ENCODE peak calls at places on chromosomes 1 and 21, in four cellular contexts. One of them, this sample, is unnamed.

GRCh38 chr1:192631749-192632148 is 4.2 kb upstream of the RGS13 start:
- DNase-seq in PC-3: peak; percentile 25
- DNase-seq in MM.1S: no peak
- DNase-seq in neural progenitor cell: no peak
- DNase-seq in this sample: no peak

GRCh38 chr21:39159342-39160063 is 23.7 kb downstream of the PSMG1 start:
- DNase-seq in neural progenitor cell: no peak
- DNase-seq in PC-3: no peak
- DNase-seq in MM.1S: no peak
- DNase-seq in this sample: no peak

GRCh38 chr1:160206421-160207117 is 1.4 kb downstream of the PEA15 start:
- DNase-seq in PC-3: peak; percentile 68
- DNase-seq in MM.1S: no peak
- DNase-seq in neural progenitor cell: peak; percentile 17
- DNase-seq in this sample: no peak

GRCh38 chr1:240768979-240769378 is 157.0 kb upstream of the GREM2 start:
- DNase-seq in PC-3: peak; percentile 39
- DNase-seq in MM.1S: no peak
- DNase-seq in neural progenitor cell: no peak
- DNase-seq in this sample: no peak

GRCh38 chr1:56194911-56195310 is 384.5 kb downstream of the PLPP3 start:
- DNase-seq in MM.1S: no peak
- DNase-seq in neural progenitor cell: no peak
- DNase-seq in PC-3: no peak
- DNase-seq in this sample: no peak

GRCh38 chr1:212413902-212414327 is 771 bp downstream of the PACC1 start:
- DNase-seq in PC-3: no peak
- DNase-seq in MM.1S: no peak
- DNase-seq in neural progenitor cell: peak; percentile 42
- DNase-seq in this sample: peak; percentile 46

GRCh38 chr1:47323475-47324105 is 9.6 kb upstream of the STIL start:
- DNase-seq in MM.1S: no peak
- DNase-seq in PC-3: no peak
- DNase-seq in neural progenitor cell: peak; percentile 30
- DNase-seq in this sample: no peak

GRCh38 chr1:60069691-60070090 is 3.9 kb downstream of the C1orf87 start:
- DNase-seq in neural progenitor cell: no peak
- DNase-seq in MM.1S: no peak
- DNase-seq in PC-3: no peak
- DNase-seq in this sample: no peak

GRCh38 chr1:175976865-175977642 is 230.0 kb downstream of the COP1 start:
- DNase-seq in MM.1S: no peak
- DNase-seq in neural progenitor cell: no peak
- DNase-seq in PC-3: no peak
- DNase-seq in this sample: no peak

GRCh38 chr1:181251001-181251712 is 162.7 kb downstream of the IER5 start:
- DNase-seq in neural progenitor cell: no peak
- DNase-seq in MM.1S: no peak
- DNase-seq in PC-3: peak; percentile 92
- DNase-seq in this sample: no peak

GRCh38 chr21:36698160-36699025 is 522 bp upstream of the SIM2 start:
- DNase-seq in PC-3: peak; percentile 73
- DNase-seq in MM.1S: no peak
- DNase-seq in neural progenitor cell: peak; percentile 69
- DNase-seq in this sample: peak; percentile 18

GRCh38 chr21:31236528-31236927 is 107.5 kb downstream of the TIAM1 start:
- DNase-seq in neural progenitor cell: no peak
- DNase-seq in MM.1S: no peak
- DNase-seq in PC-3: peak; percentile 33
- DNase-seq in this sample: no peak

GRCh38 chr1:190478193-190479007 is 736 bp upstream of the BRINP3 start:
- DNase-seq in PC-3: peak; percentile 72
- DNase-seq in neural progenitor cell: peak; percentile 83
- DNase-seq in MM.1S: no peak
- DNase-seq in this sample: peak; percentile 14

GRCh38 chr1:164320780-164321683 is 238.0 kb upstream of the PBX1 start:
- DNase-seq in PC-3: no peak
- DNase-seq in neural progenitor cell: peak; percentile 80
- DNase-seq in MM.1S: no peak
- DNase-seq in this sample: no peak

GRCh38 chr1:230568008-230568407 is 74.3 kb upstream of the COG2 start:
- DNase-seq in neural progenitor cell: no peak
- DNase-seq in MM.1S: no peak
- DNase-seq in PC-3: peak; percentile 67
- DNase-seq in this sample: peak; percentile 11

GRCh38 chr1:203322480-203323179 is 17.3 kb downstream of the BTG2 start:
- DNase-seq in neural progenitor cell: no peak
- DNase-seq in MM.1S: no peak
- DNase-seq in PC-3: no peak
- DNase-seq in this sample: no peak

GRCh38 chr1:54137532-54138061 is 15.2 kb downstream of the CDCP2 start:
- DNase-seq in PC-3: peak; percentile 63
- DNase-seq in MM.1S: no peak
- DNase-seq in neural progenitor cell: no peak
- DNase-seq in this sample: no peak

GRCh38 chr1:11365744-11366387 is 92.9 kb downstream of the UBIAD1 start:
- DNase-seq in PC-3: no peak
- DNase-seq in MM.1S: no peak
- DNase-seq in neural progenitor cell: no peak
- DNase-seq in this sample: no peak

GRCh38 chr1:233242827-233243483 is 52.6 kb downstream of the PCNX2 start:
- DNase-seq in MM.1S: no peak
- DNase-seq in neural progenitor cell: no peak
- DNase-seq in PC-3: no peak
- DNase-seq in this sample: no peak

GRCh38 chr1:19405195-19405760 is 80.1 kb downstream of the CAPZB start:
- DNase-seq in neural progenitor cell: peak; percentile 72
- DNase-seq in MM.1S: no peak
- DNase-seq in PC-3: no peak
- DNase-seq in this sample: no peak

GRCh38 chr1:216847385-216848036 is 124.3 kb upstream of the ESRRG start:
- DNase-seq in neural progenitor cell: no peak
- DNase-seq in PC-3: peak; percentile 23
- DNase-seq in MM.1S: no peak
- DNase-seq in this sample: no peak

GRCh38 chr1:231315887-231316286 is 21.8 kb downstream of the EXOC8 start:
- DNase-seq in PC-3: peak; percentile 68
- DNase-seq in MM.1S: peak; percentile 56
- DNase-seq in neural progenitor cell: peak; percentile 65
- DNase-seq in this sample: peak; percentile 58

GRCh38 chr1:156951371-156951770 is 30.9 kb downstream of the LRRC71 start:
- DNase-seq in MM.1S: no peak
- DNase-seq in PC-3: no peak
- DNase-seq in neural progenitor cell: no peak
- DNase-seq in this sample: no peak

GRCh38 chr1:1165900-1166421 is 7.7 kb upstream of the TTLL10 start:
- DNase-seq in neural progenitor cell: no peak
- DNase-seq in MM.1S: no peak
- DNase-seq in PC-3: peak; percentile 31
- DNase-seq in this sample: no peak

GRCh38 chr1:1165485-1165884 is 8.2 kb upstream of the TTLL10 start:
- DNase-seq in neural progenitor cell: no peak
- DNase-seq in MM.1S: no peak
- DNase-seq in PC-3: peak; percentile 46
- DNase-seq in this sample: no peak

GRCh38 chr1:1163538-1164070 is 10.1 kb upstream of the TTLL10 start:
- DNase-seq in MM.1S: no peak
- DNase-seq in PC-3: peak; percentile 46
- DNase-seq in neural progenitor cell: no peak
- DNase-seq in this sample: no peak

GRCh38 chr1:1164361-1164700 is 9.3 kb upstream of the TTLL10 start:
- DNase-seq in MM.1S: no peak
- DNase-seq in PC-3: no peak
- DNase-seq in neural progenitor cell: no peak
- DNase-seq in this sample: no peak

DNA sequence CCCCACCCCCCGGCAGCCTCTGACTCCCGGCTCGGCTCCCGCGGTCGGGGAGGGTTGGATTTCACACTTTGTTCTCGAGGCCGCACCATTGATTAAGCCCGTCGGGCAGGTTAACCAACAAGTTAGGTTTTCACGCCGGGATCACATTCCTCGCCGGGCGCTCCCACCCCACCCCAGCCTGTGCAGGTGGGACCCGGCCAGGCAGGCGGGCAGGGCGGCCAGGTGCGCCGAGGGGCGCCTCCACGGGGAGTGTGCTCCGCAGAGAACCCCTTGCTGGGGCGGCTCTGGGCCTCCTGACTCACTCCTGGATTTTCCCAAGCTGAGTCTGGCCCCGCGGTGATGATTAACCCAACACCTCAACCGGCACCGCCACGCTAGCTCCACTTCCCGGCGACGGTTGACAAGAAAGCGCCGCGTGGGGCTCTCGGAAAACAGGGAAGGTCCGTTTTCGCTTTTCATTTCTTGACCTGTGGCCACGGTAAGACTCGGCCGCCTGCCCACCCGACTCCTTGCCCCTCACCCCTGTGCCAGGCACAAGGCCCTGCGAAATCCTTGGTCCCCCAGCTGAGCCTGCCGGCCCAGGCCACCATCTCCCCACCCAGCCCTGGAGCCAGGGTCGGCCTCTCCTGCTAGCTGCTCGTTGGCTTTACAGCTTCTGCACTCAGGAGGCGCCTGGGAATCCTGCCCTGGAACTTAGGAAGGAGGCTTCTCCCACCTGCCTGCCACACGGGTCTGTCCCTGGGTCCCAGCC is 8.8 kb upstream of the TTLL10 start:
- DNase-seq in MM.1S: no peak
- DNase-seq in neural progenitor cell: peak; percentile 62
- DNase-seq in PC-3: peak; percentile 82
- DNase-seq in this sample: no peak
- TF ChIP-seq CTCF in MM.1S: no peak
- TF ChIP-seq CTCF in neural progenitor cell: no peak
- TF ChIP-seq CTCF in PC-3: no peak
- TF ChIP-seq CTCF in this sample: no peak

GRCh38 chr1:68442822-68443556 is 6.8 kb downstream of the RPE65 start:
- DNase-seq in PC-3: peak; percentile 94
- DNase-seq in MM.1S: peak; percentile 80
- DNase-seq in neural progenitor cell: peak; percentile 60
- DNase-seq in this sample: peak; percentile 34
- TF ChIP-seq CTCF in PC-3: peak; percentile 83
- TF ChIP-seq CTCF in MM.1S: peak; percentile 82
- TF ChIP-seq CTCF in neural progenitor cell: peak; percentile 78
- TF ChIP-seq CTCF in this sample: peak; percentile 60

GRCh38 chr1:90613371-90613770 is 103.7 kb downstream of the BARHL2 start:
- DNase-seq in MM.1S: no peak
- DNase-seq in PC-3: no peak
- DNase-seq in neural progenitor cell: no peak
- DNase-seq in this sample: no peak

GRCh38 chr1:90612033-90612432 is 105.1 kb downstream of the BARHL2 start:
- DNase-seq in PC-3: no peak
- DNase-seq in neural progenitor cell: no peak
- DNase-seq in MM.1S: no peak
- DNase-seq in this sample: no peak

GRCh38 chr1:90614872-90615271 is 102.2 kb downstream of the BARHL2 start:
- DNase-seq in MM.1S: no peak
- DNase-seq in PC-3: peak; percentile 10
- DNase-seq in neural progenitor cell: peak; percentile 21
- DNase-seq in this sample: no peak

DNA sequence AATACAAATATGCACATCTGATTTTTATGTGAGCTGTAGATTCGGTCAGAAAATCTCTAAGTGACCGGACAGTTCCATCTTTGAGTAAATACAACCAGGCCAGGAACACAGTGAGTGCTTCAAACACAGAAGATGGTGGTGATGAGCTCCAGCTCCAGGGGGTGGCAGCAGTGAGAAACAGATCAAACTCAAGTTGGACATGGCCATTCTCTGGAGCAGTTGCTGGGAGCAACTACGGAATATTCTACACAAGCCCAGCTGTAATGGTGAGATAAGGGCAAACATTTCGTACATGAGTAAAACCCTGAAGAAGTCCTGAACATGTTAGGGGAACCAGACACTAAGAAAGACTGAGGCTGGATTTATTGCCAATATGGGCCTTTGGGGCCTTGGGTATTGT is 100.7 kb downstream of the BARHL2 start:
- DNase-seq in MM.1S: no peak
- DNase-seq in PC-3: peak; percentile 40
- DNase-seq in neural progenitor cell: peak; percentile 44
- DNase-seq in this sample: no peak
- TF ChIP-seq CTCF in MM.1S: peak; percentile 26
- TF ChIP-seq CTCF in PC-3: peak; percentile 58
- TF ChIP-seq CTCF in neural progenitor cell: peak; percentile 59
- TF ChIP-seq CTCF in this sample: peak; percentile 7

GRCh38 chr1:115428262-115428661 is 90.2 kb upstream of the NGF start:
- DNase-seq in PC-3: peak; percentile 34
- DNase-seq in MM.1S: no peak
- DNase-seq in neural progenitor cell: no peak
- DNase-seq in this sample: no peak
- TF ChIP-seq CTCF in PC-3: no peak
- TF ChIP-seq CTCF in MM.1S: no peak
- TF ChIP-seq CTCF in neural progenitor cell: no peak
- TF ChIP-seq CTCF in this sample: no peak

DNA sequence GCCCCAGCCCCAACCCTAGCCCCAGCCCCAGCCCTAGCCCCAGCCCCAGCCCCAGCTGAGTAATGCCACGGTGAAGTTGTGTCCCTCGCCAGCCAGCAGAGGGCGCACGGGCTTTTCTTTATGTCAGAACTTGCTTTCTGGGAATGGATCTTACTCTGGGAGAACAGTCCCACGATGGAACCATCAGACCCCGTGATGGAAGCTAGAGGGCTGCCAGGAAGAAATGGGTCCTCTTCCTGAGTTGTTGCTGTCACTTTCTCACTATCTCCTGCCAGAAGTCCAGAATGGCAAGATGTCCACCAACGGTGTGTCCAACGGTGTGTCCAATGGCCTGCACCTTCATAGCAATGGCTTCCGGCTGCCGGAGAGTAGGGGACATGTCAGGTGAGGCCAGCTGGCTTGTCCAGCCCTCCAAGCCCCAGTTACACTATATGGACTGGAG is 25.2 kb upstream of the TMEM222 start:
- DNase-seq in PC-3: peak; percentile 64
- DNase-seq in neural progenitor cell: peak; percentile 79
- DNase-seq in MM.1S: peak; percentile 27
- DNase-seq in this sample: peak; percentile 74
- TF ChIP-seq CTCF in PC-3: peak; percentile 67
- TF ChIP-seq CTCF in neural progenitor cell: peak; percentile 78
- TF ChIP-seq CTCF in MM.1S: peak; percentile 64
- TF ChIP-seq CTCF in this sample: peak; percentile 86

GRCh38 chr1:89524369-89525168 is at the start of gene LRRC8B:
- DNase-seq in PC-3: peak; percentile 93
- DNase-seq in MM.1S: peak; percentile 90
- DNase-seq in neural progenitor cell: peak; percentile 96
- DNase-seq in this sample: peak; percentile 88
- TF ChIP-seq CTCF in PC-3: no peak
- TF ChIP-seq CTCF in MM.1S: no peak
- TF ChIP-seq CTCF in neural progenitor cell: no peak
- TF ChIP-seq CTCF in this sample: no peak

GRCh38 chr1:235583511-235584001 is 66.0 kb downstream of the GNG4 start:
- DNase-seq in PC-3: no peak
- DNase-seq in neural progenitor cell: no peak
- DNase-seq in MM.1S: no peak
- DNase-seq in this sample: no peak
- TF ChIP-seq CTCF in PC-3: no peak
- TF ChIP-seq CTCF in neural progenitor cell: peak; percentile 32
- TF ChIP-seq CTCF in MM.1S: no peak
- TF ChIP-seq CTCF in this sample: no peak

GRCh38 chr1:24991242-24992037 is 61.4 kb upstream of the RUNX3 start:
- DNase-seq in MM.1S: no peak
- DNase-seq in PC-3: no peak
- DNase-seq in neural progenitor cell: no peak
- DNase-seq in this sample: no peak
- TF ChIP-seq CTCF in MM.1S: no peak
- TF ChIP-seq CTCF in PC-3: peak; percentile 22
- TF ChIP-seq CTCF in neural progenitor cell: peak; percentile 9
- TF ChIP-seq CTCF in this sample: no peak